ENCODE peak calls at places on chromosomes 12 and 14, in five cellular contexts. L is T-helper 9 cell; K is activated T-helper 1 cell treated with anti-CD3 and anti-CD28 coated beads, Interleukin-2, amount 50 U/mL, for 16 hours; Z is activated B cell treated with CpG ODN at 0.5 μM for 24 hours; E is astrocyte of the hippocampus. B is an unnamed sample.

GRCh38 chr14:24092110-24092959 is 1.8 kb upstream of the PCK2 start:
- DNase-seq in L (no peak), K (no peak), Z (no peak), E (no peak), B (no peak)

GRCh38 chr12:64181504-64182291 is 40.4 kb downstream of the KICS2 start:
- DNase-seq in L (no peak), K (no peak), Z (no peak), E (peak; percentile 95), B (peak; percentile 12)

GRCh38 chr12:116122639-116123038 is 154.9 kb downstream of the MED13L start:
- DNase-seq in L (no peak), K (no peak), Z (no peak), E (no peak), B (no peak)

GRCh38 chr12:23421556-23421955 is 527.9 kb downstream of the SOX5 start:
- DNase-seq in L (no peak), K (no peak), Z (no peak), E (no peak), B (no peak)

GRCh38 chr12:92032965-92033364 is 112.7 kb downstream of the BTG1 start:
- DNase-seq in L (no peak), K (no peak), Z (no peak), E (no peak), B (no peak)

GRCh38 chr12:45980540-45980939 is 9.8 kb downstream of the SCAF11 start:
- DNase-seq in L (no peak), K (no peak), Z (no peak), E (no peak), B (no peak)

GRCh38 chr12:58171914-58172313 is 230.5 kb downstream of the ATP23 start:
- DNase-seq in L (no peak), K (no peak), Z (no peak), E (peak; percentile 75), B (no peak)

GRCh38 chr12:116172224-116172849 is 105.2 kb downstream of the MED13L start:
- DNase-seq in L (no peak), K (no peak), Z (no peak), E (no peak), B (no peak)

GRCh38 chr14:104438166-104438887 is 141.2 kb upstream of the C14orf180 start:
- DNase-seq in L (no peak), K (no peak), Z (no peak), E (no peak), B (no peak)

GRCh38 chr12:48999371-49000131 is at the start of gene DDN:
- DNase-seq in L (peak; percentile 44), K (no peak), Z (peak; percentile 45), E (peak; percentile 61), B (peak; percentile 74)

GRCh38 chr12:109910969-109911348 is 10.9 kb downstream of the TCHP start:
- DNase-seq in L (no peak), K (no peak), Z (no peak), E (peak; percentile 25), B (no peak)

GRCh38 chr14:67940894-67941455 is 121.4 kb downstream of the RAD51B start:
- DNase-seq in L (no peak), K (no peak), Z (no peak), E (peak; percentile 63), B (no peak)

GRCh38 chr12:32671930-32672785 is 6.9 kb upstream of the DNM1L start:
- DNase-seq in L (no peak), K (no peak), Z (no peak), E (peak; percentile 77), B (no peak)

GRCh38 chr12:57229634-57230380 is at the start of gene SHMT2:
- DNase-seq in L (peak; percentile 79), K (peak; percentile 90), Z (peak; percentile 76), E (peak; percentile 97), B (peak; percentile 84)

GRCh38 chr14:51653096-51653814 is 1.5 kb downstream of the FRMD6 start:
- DNase-seq in L (no peak), K (no peak), Z (no peak), E (peak; percentile 81), B (no peak)

GRCh38 chr12:27592548-27592947 is 68.5 kb downstream of the PPFIBP1 start:
- DNase-seq in L (no peak), K (no peak), Z (no peak), E (peak; percentile 72), B (no peak)

GRCh38 chr12:47773062-47773857 is at the start of gene SLC48A1:
- DNase-seq in L (peak; percentile 68), K (peak; percentile 67), Z (peak; percentile 82), E (peak; percentile 88), B (peak; percentile 70)

GRCh38 chr12:112559784-112560183 is 141.0 kb downstream of the PTPN11 start:
- DNase-seq in L (no peak), K (no peak), Z (no peak), E (no peak), B (no peak)

GRCh38 chr12:65876898-65877721 is 52.8 kb downstream of the HMGA2 start:
- DNase-seq in L (no peak), K (no peak), Z (no peak), E (peak; percentile 91), B (no peak)

GRCh38 chr14:56874375-56874774 is 64.1 kb upstream of the OTX2 start:
- DNase-seq in L (no peak), K (no peak), Z (no peak), E (peak; percentile 17), B (no peak)

GRCh38 chr12:110906985-110907384 is 13.4 kb downstream of the MYL2 start:
- DNase-seq in L (no peak), K (no peak), Z (no peak), E (peak; percentile 78), B (no peak)

B was measured in nucleus accumbens.